ENCODE peak calls at places on chromosomes 16 and 17, in six cellular contexts. F is uterus; E is CD8-positive, alpha-beta T cell; V is aorta; A is left lung; G is CD8-positive, alpha-beta memory T cell. R is an unnamed sample.

GRCh38 chr17:45977976-45978626 is 20.9 kb upstream of the STH start:
- DNase-seq in F (no peak), E (no peak), V (peak; percentile 25), A (no peak), G (no peak), R (no peak)

GRCh38 chr17:14590458-14591250 is 289.8 kb downstream of the HS3ST3B1 start:
- DNase-seq in F (no peak), E (no peak), V (no peak), A (no peak), G (no peak), R (no peak)

GRCh38 chr16:8887952-8888560 is 5.9 kb downstream of the LITAFD start:
- DNase-seq in F (no peak), E (no peak), V (peak; percentile 87), A (no peak), G (no peak), R (no peak)

GRCh38 chr16:64478258-64478906 is 643.5 kb downstream of the CDH11 start:
- DNase-seq in F (no peak), E (no peak), V (no peak), A (no peak), G (no peak), R (no peak)

GRCh38 chr16:11877374-11877773 is 26.0 kb upstream of the RSL1D1 start:
- DNase-seq in F (no peak), E (no peak), V (no peak), A (no peak), G (no peak), R (no peak)

GRCh38 chr16:28496844-28497243 is 2.4 kb downstream of the APOBR start:
- DNase-seq in F (no peak), E (no peak), V (no peak), A (no peak), G (no peak), R (no peak)

GRCh38 chr17:37725601-37726146 is 19.2 kb downstream of the HNF1B start:
- DNase-seq in F (no peak), E (no peak), V (no peak), A (no peak), G (no peak), R (no peak)

GRCh38 chr17:27553019-27553511 is 77.9 kb upstream of the LGALS9 start:
- DNase-seq in F (peak; percentile 54), E (no peak), V (peak; percentile 63), A (no peak), G (no peak), R (no peak)

GRCh38 chr17:76556759-76557367 is 17.0 kb downstream of the PRCD start:
- DNase-seq in F (no peak), E (peak; percentile 18), V (no peak), A (peak; percentile 88), G (peak; percentile 65), R (peak; percentile 41)

DNA sequence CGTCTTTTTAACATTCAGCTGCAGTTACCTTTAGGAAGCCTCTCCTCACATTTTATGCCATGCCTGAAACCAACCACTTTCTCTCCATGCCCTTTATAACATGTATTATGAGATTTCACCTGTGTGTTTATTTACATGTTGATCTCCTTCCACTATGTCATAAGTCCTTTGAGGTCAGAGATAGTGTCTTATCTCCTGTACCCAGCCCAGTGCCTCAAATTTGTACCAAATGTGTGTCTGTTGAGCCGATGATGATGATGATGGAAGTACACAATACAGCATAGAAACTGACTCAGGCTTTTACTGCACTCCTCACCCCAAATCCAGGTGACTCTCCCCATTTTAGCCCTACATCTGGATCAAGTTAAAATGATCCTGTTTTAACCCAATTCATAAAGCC is 179.5 kb upstream of the CACNG5 start:
- DNase-seq in F (no peak), E (no peak), V (no peak), A (no peak), G (no peak), R (no peak)
- H3K9me3 ChIP-seq in F (no peaks in the 10 kb centered on the region), E (no peaks in the 10 kb centered on the region), V (no peaks in the 10 kb centered on the region), A (no peaks in the 10 kb centered on the region), G (no peaks in the 10 kb centered on the region), R (no peaks in the 10 kb centered on the region)

GRCh38 chr16:35150805-35151312 is 1691.4 kb downstream of the TP53TG3F start:
- DNase-seq in F (no peak), E (no peak), V (no peak), A (no peak), G (no peak), R (no peak)

GRCh38 chr16:35152067-35152627 is 1692.7 kb downstream of the TP53TG3F start:
- DNase-seq in F (no peak), E (no peak), V (peak; percentile 53), A (no peak), G (no peak), R (no peak)

GRCh38 chr16:35148748-35149147 is 1689.3 kb downstream of the TP53TG3F start:
- DNase-seq in F (no peak), E (no peak), V (no peak), A (no peak), G (no peak), R (no peak)

GRCh38 chr16:35149550-35149949 is 1690.1 kb downstream of the TP53TG3F start:
- DNase-seq in F (no peak), E (no peak), V (no peak), A (no peak), G (no peak), R (no peak)

DNA sequence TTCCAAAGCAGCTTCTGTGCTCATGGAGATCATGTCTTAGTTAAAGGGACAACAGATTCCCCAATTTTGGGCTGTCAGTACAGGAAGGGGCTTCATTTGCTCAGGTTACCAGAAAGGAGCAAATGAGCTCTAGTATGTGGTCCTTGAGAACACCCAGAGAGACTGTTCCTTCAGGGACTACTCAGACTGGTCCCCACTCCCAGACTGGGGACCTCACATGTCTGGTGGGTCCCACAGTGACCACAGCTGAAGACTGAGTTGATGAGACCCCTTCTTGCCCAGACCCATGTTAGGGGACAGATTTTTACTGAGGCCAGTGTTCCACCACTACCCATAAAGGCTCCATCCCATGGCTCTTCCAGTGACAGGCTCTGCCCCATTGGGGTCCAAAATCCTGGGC is 1695.2 kb downstream of the TP53TG3F start:
- DNase-seq in F (no peak), E (no peak), V (no peak), A (no peak), G (no peak), R (no peak)
- H3K9me3 ChIP-seq in F (no peaks in the 10 kb centered on the region), E (no peaks in the 10 kb centered on the region), V (no peaks in the 10 kb centered on the region), A (peaks cover 69% of the 10 kb centered on the region), G (peaks cover 5% of the 10 kb centered on the region), R (no peaks in the 10 kb centered on the region)

GRCh38 chr16:24053325-24053946 is 202.7 kb upstream of the CACNG3 start:
- DNase-seq in F (no peak), E (no peak), V (no peak), A (no peak), G (no peak), R (no peak)
- H3K9me3 ChIP-seq in F (no peaks in the 10 kb centered on the region), E (no peaks in the 10 kb centered on the region), V (peaks cover 3% of the 10 kb centered on the region), A (no peaks in the 10 kb centered on the region), G (no peaks in the 10 kb centered on the region), R (no peaks in the 10 kb centered on the region)

GRCh38 chr16:50985733-50986132 is 165.3 kb downstream of the SALL1 start:
- DNase-seq in F (no peak), E (no peak), V (no peak), A (no peak), G (no peak), R (no peak)
- H3K9me3 ChIP-seq in F (no peaks in the 10 kb centered on the region), E (no peaks in the 10 kb centered on the region), V (peaks cover 4% of the 10 kb centered on the region), A (no peaks in the 10 kb centered on the region), G (no peaks in the 10 kb centered on the region), R (no peaks in the 10 kb centered on the region)

GRCh38 chr17:34487616-34488015 is 91.8 kb upstream of the TMEM132E start:
- DNase-seq in F (no peak), E (no peak), V (no peak), A (no peak), G (no peak), R (no peak)
- H3K9me3 ChIP-seq in F (no peaks in the 10 kb centered on the region), E (no peaks in the 10 kb centered on the region), V (no peaks in the 10 kb centered on the region), A (no peaks in the 10 kb centered on the region), G (no peaks in the 10 kb centered on the region), R (no peaks in the 10 kb centered on the region)

DNA sequence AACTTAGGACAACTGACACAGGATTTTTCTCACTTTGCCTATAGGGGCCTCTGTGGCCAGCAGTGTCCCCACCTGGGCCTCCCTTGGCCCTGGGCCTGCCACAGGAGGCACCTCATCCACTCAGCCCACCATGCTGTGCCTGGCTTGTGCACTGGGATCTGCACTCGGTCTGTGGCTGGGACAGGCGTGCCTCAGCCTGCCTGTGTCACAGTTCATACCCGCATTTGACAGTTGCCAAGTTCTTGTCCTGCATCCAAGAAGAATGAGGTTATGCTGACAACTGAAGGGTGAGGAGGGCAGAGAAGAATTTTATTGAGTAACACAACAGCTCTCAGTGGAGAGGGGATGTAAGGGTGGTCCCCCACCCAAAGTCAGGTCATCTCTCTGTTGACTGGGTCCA is 36.0 kb downstream of the ZFP90 start:
- DNase-seq in F (no peak), E (no peak), V (no peak), A (no peak), G (no peak), R (no peak)
- H3K9me3 ChIP-seq in F (no peaks in the 10 kb centered on the region), E (peaks cover 40% of the 10 kb centered on the region), V (peaks cover 35% of the 10 kb centered on the region), A (peaks cover 99% of the 10 kb centered on the region), G (peaks cover 43% of the 10 kb centered on the region), R (peaks cover 29% of the 10 kb centered on the region)